ENCODE peak calls at places on chromosome 21, in ten cellular contexts. One of them, this sample, is unnamed.

GRCh38 chr21:37984416-37984815 is 68.2 kb upstream of the KCNJ6 start:
- DNase-seq in B cell: no peak
- DNase-seq in IMR-90: no peak
- DNase-seq in Panc1: no peak
- DNase-seq in breast epithelium: no peak
- DNase-seq in fibroblast of lung: no peak
- DNase-seq in nephron progenitor cell: no peak
- DNase-seq in H9: no peak
- DNase-seq in AG04450: no peak
- DNase-seq in fibroblast of the aortic adventitia: no peak
- DNase-seq in this sample: no peak

GRCh38 chr21:44471341-44471740 is 16.0 kb downstream of the LRRC3 start:
- DNase-seq in fibroblast of lung: no peak
- DNase-seq in IMR-90: no peak
- DNase-seq in B cell: no peak
- DNase-seq in H9: no peak
- DNase-seq in AG04450: no peak
- DNase-seq in breast epithelium: no peak
- DNase-seq in Panc1: no peak
- DNase-seq in nephron progenitor cell: no peak
- DNase-seq in fibroblast of the aortic adventitia: no peak
- DNase-seq in this sample: no peak

GRCh38 chr21:34983680-34984086 is 65.4 kb downstream of the RUNX1 start:
- DNase-seq in fibroblast of lung: peak
- DNase-seq in B cell: no peak
- DNase-seq in AG04450: no peak
- DNase-seq in IMR-90: peak
- DNase-seq in nephron progenitor cell: no peak
- DNase-seq in Panc1: no peak
- DNase-seq in fibroblast of the aortic adventitia: peak
- DNase-seq in H9: no peak
- DNase-seq in breast epithelium: no peak
- DNase-seq in this sample: peak

GRCh38 chr21:45098867-45099266 is 24.5 kb downstream of the ADARB1 start:
- DNase-seq in nephron progenitor cell: no peak
- DNase-seq in AG04450: no peak
- DNase-seq in fibroblast of lung: no peak
- DNase-seq in breast epithelium: no peak
- DNase-seq in fibroblast of the aortic adventitia: peak
- DNase-seq in IMR-90: no peak
- DNase-seq in B cell: no peak
- DNase-seq in H9: no peak
- DNase-seq in Panc1: no peak
- DNase-seq in this sample: peak

GRCh38 chr21:41425588-41425953 is 468 bp upstream of the MX1 start:
- DNase-seq in AG04450: no peak
- DNase-seq in Panc1: no peak
- DNase-seq in H9: no peak
- DNase-seq in IMR-90: no peak
- DNase-seq in fibroblast of the aortic adventitia: no peak
- DNase-seq in nephron progenitor cell: no peak
- DNase-seq in B cell: no peak
- DNase-seq in breast epithelium: no peak
- DNase-seq in fibroblast of lung: no peak
- DNase-seq in this sample: no peak

GRCh38 chr21:33198346-33199135 is 31.2 kb upstream of the IFNAR2 start:
- DNase-seq in B cell: no peak
- DNase-seq in fibroblast of the aortic adventitia: peak
- DNase-seq in Panc1: no peak
- DNase-seq in breast epithelium: no peak
- DNase-seq in nephron progenitor cell: no peak
- DNase-seq in fibroblast of lung: peak
- DNase-seq in IMR-90: peak
- DNase-seq in H9: no peak
- DNase-seq in AG04450: no peak
- DNase-seq in this sample: no peak

GRCh38 chr21:17128132-17128531 is 384.7 kb upstream of the CXADR start:
- DNase-seq in Panc1: no peak
- DNase-seq in breast epithelium: no peak
- DNase-seq in H9: no peak
- DNase-seq in IMR-90: no peak
- DNase-seq in B cell: no peak
- DNase-seq in fibroblast of lung: no peak
- DNase-seq in AG04450: no peak
- DNase-seq in nephron progenitor cell: no peak
- DNase-seq in fibroblast of the aortic adventitia: no peak
- DNase-seq in this sample: no peak

GRCh38 chr21:41283211-41283818 is 33.3 kb upstream of the FAM3B start:
- DNase-seq in Panc1: peak
- DNase-seq in fibroblast of lung: peak
- DNase-seq in breast epithelium: no peak
- DNase-seq in B cell: peak
- DNase-seq in nephron progenitor cell: peak
- DNase-seq in AG04450: peak
- DNase-seq in fibroblast of the aortic adventitia: peak
- DNase-seq in H9: peak
- DNase-seq in IMR-90: peak
- DNase-seq in this sample: peak

GRCh38 chr21:36551731-36552457 is 72.0 kb upstream of the CLDN14 start:
- DNase-seq in fibroblast of the aortic adventitia: peak
- DNase-seq in nephron progenitor cell: no peak
- DNase-seq in fibroblast of lung: peak
- DNase-seq in IMR-90: peak
- DNase-seq in AG04450: peak
- DNase-seq in H9: no peak
- DNase-seq in breast epithelium: no peak
- DNase-seq in Panc1: no peak
- DNase-seq in B cell: no peak
- DNase-seq in this sample: no peak

DNA sequence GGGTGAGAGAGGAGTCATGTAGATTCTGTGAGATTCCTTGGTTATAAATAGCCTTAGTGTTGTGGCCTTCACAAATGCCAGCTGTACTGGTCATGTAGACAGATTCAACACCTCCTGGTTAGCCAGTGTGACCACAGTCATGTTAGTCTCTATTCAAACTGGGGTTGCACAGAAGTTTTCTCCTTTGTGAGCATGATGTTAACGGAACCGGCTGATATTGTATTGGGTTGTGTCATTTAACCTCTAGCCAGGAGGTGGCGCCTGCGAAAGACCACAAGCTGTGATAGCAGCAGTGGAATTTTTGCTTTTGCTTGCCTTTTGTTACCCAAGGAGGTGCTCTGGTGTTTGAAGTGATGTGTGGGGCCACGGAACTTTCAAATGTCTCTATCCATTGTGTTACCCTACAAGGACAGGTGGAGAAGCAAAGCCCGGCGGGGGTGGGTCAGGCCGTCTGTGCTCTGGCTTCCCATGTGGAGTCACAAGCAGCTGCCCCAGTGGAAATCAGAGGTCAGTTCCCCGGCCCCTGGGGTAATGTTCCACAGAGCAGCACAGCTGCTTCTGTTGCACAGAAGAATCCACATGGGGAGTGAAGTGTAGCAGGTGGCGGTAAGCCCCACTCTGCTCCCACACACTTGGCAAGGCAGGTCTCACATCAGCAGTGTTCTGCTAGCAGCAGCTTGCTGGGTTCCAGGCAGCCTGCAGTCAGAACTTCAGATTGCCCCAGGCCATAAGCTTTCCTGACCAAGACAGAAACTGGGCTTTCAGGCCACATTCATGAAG is 112.6 kb downstream of the ADAMTS1 start:
- DNase-seq in B cell: no peak
- DNase-seq in AG04450: peak
- DNase-seq in H9: peak
- DNase-seq in breast epithelium: no peak
- DNase-seq in IMR-90: peak
- DNase-seq in Panc1: no peak
- DNase-seq in fibroblast of lung: peak
- DNase-seq in nephron progenitor cell: peak
- DNase-seq in fibroblast of the aortic adventitia: peak
- DNase-seq in this sample: no peak
- TF ChIP-seq CTCF in B cell: peak
- TF ChIP-seq CTCF in AG04450: peak
- TF ChIP-seq CTCF in H9: peak
- TF ChIP-seq CTCF in breast epithelium: peak
- TF ChIP-seq CTCF in IMR-90: peak
- TF ChIP-seq CTCF in Panc1: peak
- TF ChIP-seq CTCF in fibroblast of lung: peak
- TF ChIP-seq CTCF in nephron progenitor cell: peak
- TF ChIP-seq CTCF in fibroblast of the aortic adventitia: peak
- TF ChIP-seq CTCF in this sample: no peak

GRCh38 chr21:39456665-39457064 is 4.9 kb downstream of the SH3BGR start:
- DNase-seq in AG04450: no peak
- DNase-seq in B cell: no peak
- DNase-seq in H9: no peak
- DNase-seq in nephron progenitor cell: no peak
- DNase-seq in breast epithelium: no peak
- DNase-seq in fibroblast of lung: no peak
- DNase-seq in Panc1: no peak
- DNase-seq in IMR-90: no peak
- DNase-seq in fibroblast of the aortic adventitia: no peak
- DNase-seq in this sample: no peak
- TF ChIP-seq CTCF in AG04450: peak
- TF ChIP-seq CTCF in B cell: peak
- TF ChIP-seq CTCF in H9: peak
- TF ChIP-seq CTCF in nephron progenitor cell: peak
- TF ChIP-seq CTCF in breast epithelium: peak
- TF ChIP-seq CTCF in fibroblast of lung: no peak
- TF ChIP-seq CTCF in Panc1: no peak
- TF ChIP-seq CTCF in IMR-90: no peak
- TF ChIP-seq CTCF in fibroblast of the aortic adventitia: peak
- TF ChIP-seq CTCF in this sample: no peak

DNA sequence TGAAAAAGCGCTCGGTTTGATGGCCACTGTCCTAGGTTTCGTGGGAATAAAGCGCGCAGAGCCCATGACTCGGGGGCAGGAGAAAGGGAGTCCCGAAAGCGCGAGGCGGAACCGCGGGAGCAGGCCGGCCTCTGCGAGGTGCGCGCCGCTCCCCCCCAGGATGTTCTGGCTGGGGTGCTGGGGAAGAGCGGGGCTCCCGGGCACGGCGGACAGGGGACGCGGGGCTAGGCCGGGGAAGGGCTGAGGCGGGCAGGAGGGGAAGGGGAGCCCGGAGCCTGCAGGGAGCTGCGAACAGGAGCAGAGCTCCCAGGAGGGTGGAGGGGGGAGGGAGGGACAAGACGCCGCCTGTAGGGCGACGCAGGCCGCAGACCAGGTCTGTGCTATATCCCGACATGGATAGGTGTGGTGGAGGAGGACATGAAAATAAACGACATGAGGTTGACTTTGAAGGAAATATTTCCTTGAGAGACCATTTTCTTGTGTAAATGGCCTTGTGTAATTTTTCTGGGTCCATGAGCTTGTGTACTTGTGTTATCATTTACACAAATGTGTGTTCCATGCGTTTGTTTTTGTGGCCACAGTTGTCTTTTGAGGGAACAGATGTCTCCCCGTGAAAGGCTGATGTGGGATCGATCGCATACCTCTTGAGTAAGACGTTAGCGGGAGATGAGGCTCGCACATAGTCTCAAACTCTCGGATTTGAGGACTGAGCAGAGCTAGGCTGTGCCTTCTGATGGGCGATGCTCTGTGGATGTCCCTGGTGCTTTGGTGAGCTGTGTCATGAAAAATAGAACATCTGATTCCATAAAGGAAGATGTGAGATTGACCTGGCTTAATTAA is 1.3 kb downstream of the PCNT start:
- DNase-seq in B cell: no peak
- DNase-seq in nephron progenitor cell: peak
- DNase-seq in Panc1: no peak
- DNase-seq in AG04450: no peak
- DNase-seq in fibroblast of lung: peak
- DNase-seq in breast epithelium: no peak
- DNase-seq in fibroblast of the aortic adventitia: peak
- DNase-seq in H9: peak
- DNase-seq in IMR-90: peak
- DNase-seq in this sample: peak
- TF ChIP-seq CTCF in B cell: peak
- TF ChIP-seq CTCF in nephron progenitor cell: no peak
- TF ChIP-seq CTCF in Panc1: peak
- TF ChIP-seq CTCF in AG04450: peak
- TF ChIP-seq CTCF in fibroblast of lung: no peak
- TF ChIP-seq CTCF in breast epithelium: peak
- TF ChIP-seq CTCF in fibroblast of the aortic adventitia: peak
- TF ChIP-seq CTCF in H9: peak
- TF ChIP-seq CTCF in IMR-90: peak
- TF ChIP-seq CTCF in this sample: peak

GRCh38 chr21:42455196-42455595 is 40.8 kb downstream of the RSPH1 start:
- DNase-seq in fibroblast of lung: no peak
- DNase-seq in B cell: peak
- DNase-seq in breast epithelium: no peak
- DNase-seq in IMR-90: no peak
- DNase-seq in fibroblast of the aortic adventitia: no peak
- DNase-seq in H9: no peak
- DNase-seq in nephron progenitor cell: no peak
- DNase-seq in AG04450: no peak
- DNase-seq in Panc1: no peak
- DNase-seq in this sample: no peak
- TF ChIP-seq CTCF in fibroblast of lung: no peak
- TF ChIP-seq CTCF in B cell: no peak
- TF ChIP-seq CTCF in breast epithelium: no peak
- TF ChIP-seq CTCF in IMR-90: no peak
- TF ChIP-seq CTCF in fibroblast of the aortic adventitia: no peak
- TF ChIP-seq CTCF in H9: no peak
- TF ChIP-seq CTCF in nephron progenitor cell: no peak
- TF ChIP-seq CTCF in AG04450: no peak
- TF ChIP-seq CTCF in Panc1: no peak
- TF ChIP-seq CTCF in this sample: no peak

This sample was measured in GM13976.